ENCODE peak calls at places on chromosomes 2 and 18, in four cellular contexts. One of them, this sample, is unnamed.

GRCh38 chr2:135226961-135227360 is 174.9 kb downstream of the RAB3GAP1 start:
- DNase-seq in fibroblast of lung: peak; percentile 33
- DNase-seq in heart right ventricle: no peak
- DNase-seq in HFFc6: peak; percentile 85
- DNase-seq in this sample: no peak

GRCh38 chr18:40035951-40036350 is 1919.1 kb upstream of the PIK3C3 start:
- DNase-seq in fibroblast of lung: no peak
- DNase-seq in heart right ventricle: no peak
- DNase-seq in HFFc6: no peak
- DNase-seq in this sample: no peak

GRCh38 chr18:3619222-3619621 is 169.2 kb downstream of the TGIF1 start:
- DNase-seq in fibroblast of lung: no peak
- DNase-seq in heart right ventricle: no peak
- DNase-seq in HFFc6: no peak
- DNase-seq in this sample: no peak

GRCh38 chr2:220779918-220780317 is 792.2 kb downstream of the EPHA4 start:
- DNase-seq in fibroblast of lung: peak; percentile 92
- DNase-seq in heart right ventricle: no peak
- DNase-seq in HFFc6: peak; percentile 68
- DNase-seq in this sample: no peak

GRCh38 chr2:37230581-37230980 is 815 bp downstream of the CEBPZ start:
- DNase-seq in fibroblast of lung: peak; percentile 7
- DNase-seq in heart right ventricle: no peak
- DNase-seq in HFFc6: no peak
- DNase-seq in this sample: no peak

GRCh38 chr2:231680992-231681852 is 27.1 kb upstream of the PTMA start:
- DNase-seq in fibroblast of lung: peak; percentile 86
- DNase-seq in heart right ventricle: peak; percentile 91
- DNase-seq in HFFc6: peak; percentile 36
- DNase-seq in this sample: peak; percentile 91

GRCh38 chr2:230161180-230161579 is 58.6 kb downstream of the SP110 start:
- DNase-seq in fibroblast of lung: no peak
- DNase-seq in heart right ventricle: no peak
- DNase-seq in HFFc6: peak; percentile 65
- DNase-seq in this sample: peak; percentile 19

GRCh38 chr2:235544687-235544965 is 50.8 kb downstream of the AGAP1 start:
- DNase-seq in fibroblast of lung: no peak
- DNase-seq in heart right ventricle: no peak
- DNase-seq in HFFc6: no peak
- DNase-seq in this sample: no peak

GRCh38 chr18:28411806-28412205 is 234.9 kb upstream of the CDH2 start:
- DNase-seq in fibroblast of lung: peak; percentile 80
- DNase-seq in heart right ventricle: peak; percentile 14
- DNase-seq in HFFc6: peak; percentile 93
- DNase-seq in this sample: no peak

GRCh38 chr2:84880645-84881521 is at the start of gene TRABD2A:
- DNase-seq in fibroblast of lung: no peak
- DNase-seq in heart right ventricle: no peak
- DNase-seq in HFFc6: no peak
- DNase-seq in this sample: no peak

GRCh38 chr18:35810505-35810904 is 162.0 kb upstream of the RMP24 start:
- DNase-seq in fibroblast of lung: no peak
- DNase-seq in heart right ventricle: no peak
- DNase-seq in HFFc6: no peak
- DNase-seq in this sample: no peak

GRCh38 chr2:60556998-60557955 is 3.8 kb upstream of the BCL11A start:
- DNase-seq in fibroblast of lung: no peak
- DNase-seq in heart right ventricle: no peak
- DNase-seq in HFFc6: no peak
- DNase-seq in this sample: no peak

GRCh38 chr2:203579131-203579643 is 44.1 kb upstream of the RAPH1 start:
- DNase-seq in fibroblast of lung: peak; percentile 80
- DNase-seq in heart right ventricle: no peak
- DNase-seq in HFFc6: peak; percentile 92
- DNase-seq in this sample: no peak

GRCh38 chr18:59719533-59720325 is 22.5 kb upstream of the CCBE1 start:
- DNase-seq in fibroblast of lung: peak; percentile 96
- DNase-seq in heart right ventricle: no peak
- DNase-seq in HFFc6: peak; percentile 87
- DNase-seq in this sample: no peak

GRCh38 chr18:11393486-11393885 is 215.9 kb upstream of the SLC35G4 start:
- DNase-seq in fibroblast of lung: no peak
- DNase-seq in heart right ventricle: peak; percentile 29
- DNase-seq in HFFc6: no peak
- DNase-seq in this sample: no peak

GRCh38 chr2:42967959-42968674 is 175.7 kb upstream of the HAAO start:
- DNase-seq in fibroblast of lung: peak; percentile 90
- DNase-seq in heart right ventricle: peak; percentile 64
- DNase-seq in HFFc6: peak; percentile 85
- DNase-seq in this sample: peak; percentile 90

GRCh38 chr2:234674781-234675201 is 177.9 kb upstream of the ARL4C start:
- DNase-seq in fibroblast of lung: peak; percentile 82
- DNase-seq in heart right ventricle: no peak
- DNase-seq in HFFc6: peak; percentile 77
- DNase-seq in this sample: peak; percentile 30

GRCh38 chr2:49677227-49677626 is 522.9 kb upstream of the FSHR start:
- DNase-seq in fibroblast of lung: no peak
- DNase-seq in heart right ventricle: no peak
- DNase-seq in HFFc6: no peak
- DNase-seq in this sample: no peak

GRCh38 chr2:68465081-68465916 is 1.8 kb downstream of the FBXO48 start:
- DNase-seq in fibroblast of lung: peak; percentile 16
- DNase-seq in heart right ventricle: no peak
- DNase-seq in HFFc6: peak; percentile 36
- DNase-seq in this sample: no peak

DNA sequence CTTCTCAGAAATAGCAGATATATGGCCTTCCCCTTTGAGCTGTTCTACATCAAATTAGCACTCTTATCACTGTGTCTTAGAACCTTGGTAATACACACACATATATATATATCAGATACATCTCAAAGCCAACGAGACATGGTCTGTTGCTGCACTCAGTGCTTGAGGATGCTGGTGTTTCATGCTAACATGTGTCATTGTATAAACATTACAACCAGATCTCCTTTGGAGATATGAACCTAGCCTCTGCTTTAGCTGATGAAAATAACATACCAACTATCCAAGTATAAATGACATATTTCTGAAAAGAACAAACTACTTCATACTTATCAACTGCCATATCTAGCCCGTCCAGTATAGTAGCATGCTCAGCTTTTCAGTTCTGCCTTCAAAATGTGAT is 226.7 kb upstream of the HNRNPA3 start:
- DNase-seq in fibroblast of lung: no peak
- DNase-seq in heart right ventricle: no peak
- DNase-seq in HFFc6: no peak
- DNase-seq in this sample: no peak
- TF ChIP-seq CTCF in fibroblast of lung: no peak
- TF ChIP-seq CTCF in heart right ventricle: no peak
- TF ChIP-seq CTCF in HFFc6: no peak
- TF ChIP-seq CTCF in this sample: no peak

GRCh38 chr2:222979484-222979883 is 72.5 kb upstream of the KCNE4 start:
- DNase-seq in fibroblast of lung: no peak
- DNase-seq in heart right ventricle: no peak
- DNase-seq in HFFc6: no peak
- DNase-seq in this sample: no peak

GRCh38 chr2:222977121-222977520 is 74.9 kb upstream of the KCNE4 start:
- DNase-seq in fibroblast of lung: no peak
- DNase-seq in heart right ventricle: no peak
- DNase-seq in HFFc6: no peak
- DNase-seq in this sample: peak; percentile 46

GRCh38 chr2:222982909-222983265 is 69.1 kb upstream of the KCNE4 start:
- DNase-seq in fibroblast of lung: no peak
- DNase-seq in heart right ventricle: no peak
- DNase-seq in HFFc6: no peak
- DNase-seq in this sample: peak; percentile 8

GRCh38 chr2:222978850-222979249 is 73.1 kb upstream of the KCNE4 start:
- DNase-seq in fibroblast of lung: no peak
- DNase-seq in heart right ventricle: no peak
- DNase-seq in HFFc6: no peak
- DNase-seq in this sample: peak; percentile 2

DNA sequence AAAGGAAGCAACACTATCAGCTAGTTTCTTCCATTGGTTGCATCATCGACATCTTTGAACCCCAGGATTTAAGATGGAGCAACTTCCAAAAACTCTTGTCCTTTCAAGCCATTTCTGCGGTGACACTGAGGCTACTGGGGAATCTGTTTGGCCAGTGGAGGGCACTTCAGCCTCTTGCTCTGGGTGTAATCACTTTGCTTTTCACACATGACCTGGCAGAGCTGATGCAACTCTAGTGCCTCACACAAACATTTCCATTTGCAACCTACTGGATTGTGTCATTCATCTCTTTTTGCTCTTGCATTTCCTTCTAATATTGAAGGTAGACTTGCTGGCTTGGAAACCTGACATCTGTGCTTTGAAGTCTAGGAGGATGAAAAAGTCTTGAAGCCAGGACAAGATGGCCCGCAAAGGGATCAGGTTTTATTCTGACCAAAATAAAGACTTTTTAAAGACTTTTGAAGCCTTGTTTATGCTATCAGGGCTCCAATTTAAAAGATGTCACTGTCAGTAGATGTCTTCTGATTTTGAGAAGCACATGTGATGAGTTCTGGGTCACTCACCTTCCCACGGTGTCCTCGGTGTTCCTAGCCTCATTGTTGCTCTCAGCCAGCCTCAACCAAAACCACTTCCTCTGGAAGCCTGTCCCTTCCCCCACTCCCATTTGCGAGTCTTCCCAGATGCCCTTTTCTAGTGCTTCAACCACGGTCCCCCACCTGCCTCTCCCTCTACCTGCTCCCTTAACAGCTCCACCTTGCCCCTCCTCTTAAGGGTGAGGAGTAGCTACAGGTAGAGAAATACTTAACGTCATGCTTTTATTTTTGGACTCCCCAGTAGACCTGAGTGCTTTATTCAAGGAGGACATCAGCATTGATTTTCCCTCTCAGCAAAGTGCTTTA is 69.7 kb upstream of the KCNE4 start:
- DNase-seq in fibroblast of lung: peak; percentile 78
- DNase-seq in heart right ventricle: no peak
- DNase-seq in HFFc6: peak; percentile 86
- DNase-seq in this sample: peak; percentile 73
- TF ChIP-seq CTCF in fibroblast of lung: peak; percentile 79
- TF ChIP-seq CTCF in heart right ventricle: peak; percentile 61
- TF ChIP-seq CTCF in HFFc6: peak; percentile 81
- TF ChIP-seq CTCF in this sample: peak; percentile 81

GRCh38 chr2:104213758-104214157 is 640.2 kb upstream of the POU3F3 start:
- DNase-seq in fibroblast of lung: no peak
- DNase-seq in heart right ventricle: no peak
- DNase-seq in HFFc6: no peak
- DNase-seq in this sample: no peak

GRCh38 chr2:104215269-104216161 is 638.4 kb upstream of the POU3F3 start:
- DNase-seq in fibroblast of lung: no peak
- DNase-seq in heart right ventricle: no peak
- DNase-seq in HFFc6: no peak
- DNase-seq in this sample: no peak
- TF ChIP-seq CTCF in fibroblast of lung: no peak
- TF ChIP-seq CTCF in heart right ventricle: no peak
- TF ChIP-seq CTCF in HFFc6: no peak
- TF ChIP-seq CTCF in this sample: no peak

GRCh38 chr2:63300835-63301234 is 250.2 kb downstream of the OTX1 start:
- DNase-seq in fibroblast of lung: no peak
- DNase-seq in heart right ventricle: no peak
- DNase-seq in HFFc6: no peak
- DNase-seq in this sample: no peak
- TF ChIP-seq CTCF in fibroblast of lung: no peak
- TF ChIP-seq CTCF in heart right ventricle: no peak
- TF ChIP-seq CTCF in HFFc6: peak; percentile 36
- TF ChIP-seq CTCF in this sample: no peak

GRCh38 chr2:56199492-56199891 is 15.7 kb downstream of the CCDC85A start:
- DNase-seq in fibroblast of lung: peak; percentile 91
- DNase-seq in heart right ventricle: no peak
- DNase-seq in HFFc6: peak; percentile 89
- DNase-seq in this sample: no peak
- TF ChIP-seq CTCF in fibroblast of lung: no peak
- TF ChIP-seq CTCF in heart right ventricle: no peak
- TF ChIP-seq CTCF in HFFc6: peak; percentile 16
- TF ChIP-seq CTCF in this sample: no peak

This sample was measured in osteocyte.